ENCODE peak calls at places on chromosomes 6 and 20, in nine cellular contexts. One of them, this sample, is unnamed.
A peak's percentile ranks its signal among the peaks of the same experiment; 100 is the strongest.

GRCh38 chr6:122365775-122366403 is 33.6 kb upstream of the HSF2 start:
- DNase-seq in breast epithelium: no peak
- DNase-seq in GM23248: peak; percentile 8
- DNase-seq in tibial nerve: no peak
- DNase-seq in RWPE2: no peak
- DNase-seq in upper lobe of right lung: no peak
- DNase-seq in aorta: no peak
- DNase-seq in fibroblast of lung: no peak
- DNase-seq in CD8-positive, alpha-beta memory T cell: no peak
- DNase-seq in this sample: no peak

GRCh38 chr6:157728183-157728881 is 94.7 kb upstream of the SNX9 start:
- DNase-seq in upper lobe of right lung: no peak
- DNase-seq in GM23248: no peak
- DNase-seq in aorta: no peak
- DNase-seq in RWPE2: no peak
- DNase-seq in fibroblast of lung: no peak
- DNase-seq in CD8-positive, alpha-beta memory T cell: no peak
- DNase-seq in breast epithelium: no peak
- DNase-seq in tibial nerve: no peak
- DNase-seq in this sample: no peak

GRCh38 chr20:46174469-46175126 is 56.5 kb downstream of the CD40 start:
- DNase-seq in breast epithelium: peak; percentile 62
- DNase-seq in RWPE2: no peak
- DNase-seq in fibroblast of lung: peak; percentile 48
- DNase-seq in tibial nerve: peak; percentile 69
- DNase-seq in GM23248: peak; percentile 68
- DNase-seq in aorta: peak; percentile 90
- DNase-seq in upper lobe of right lung: peak; percentile 85
- DNase-seq in CD8-positive, alpha-beta memory T cell: peak; percentile 55
- DNase-seq in this sample: peak; percentile 51

GRCh38 chr6:151024597-151024996 is 159.1 kb downstream of the MTHFD1L start:
- DNase-seq in RWPE2: no peak
- DNase-seq in upper lobe of right lung: no peak
- DNase-seq in aorta: peak; percentile 80
- DNase-seq in GM23248: no peak
- DNase-seq in tibial nerve: no peak
- DNase-seq in breast epithelium: no peak
- DNase-seq in fibroblast of lung: no peak
- DNase-seq in CD8-positive, alpha-beta memory T cell: no peak
- DNase-seq in this sample: no peak

GRCh38 chr20:18506744-18507143 is 996 bp upstream of the SEC23B start:
- DNase-seq in GM23248: no peak
- DNase-seq in tibial nerve: no peak
- DNase-seq in fibroblast of lung: no peak
- DNase-seq in CD8-positive, alpha-beta memory T cell: no peak
- DNase-seq in breast epithelium: no peak
- DNase-seq in upper lobe of right lung: no peak
- DNase-seq in RWPE2: no peak
- DNase-seq in aorta: no peak
- DNase-seq in this sample: no peak

GRCh38 chr6:133923938-133924593 is 29.0 kb upstream of the TBPL1 start:
- DNase-seq in upper lobe of right lung: no peak
- DNase-seq in aorta: no peak
- DNase-seq in tibial nerve: peak; percentile 87
- DNase-seq in CD8-positive, alpha-beta memory T cell: peak; percentile 53
- DNase-seq in GM23248: peak; percentile 83
- DNase-seq in fibroblast of lung: peak; percentile 87
- DNase-seq in breast epithelium: no peak
- DNase-seq in RWPE2: no peak
- DNase-seq in this sample: peak; percentile 66

GRCh38 chr6:47680724-47681123 is 17.7 kb upstream of the ADGRF4 start:
- DNase-seq in upper lobe of right lung: no peak
- DNase-seq in tibial nerve: no peak
- DNase-seq in RWPE2: no peak
- DNase-seq in fibroblast of lung: no peak
- DNase-seq in breast epithelium: no peak
- DNase-seq in CD8-positive, alpha-beta memory T cell: no peak
- DNase-seq in aorta: no peak
- DNase-seq in GM23248: no peak
- DNase-seq in this sample: no peak

GRCh38 chr6:75735491-75736186 is 13.4 kb upstream of the MYO6 start:
- DNase-seq in fibroblast of lung: peak; percentile 26
- DNase-seq in aorta: no peak
- DNase-seq in breast epithelium: no peak
- DNase-seq in GM23248: peak; percentile 74
- DNase-seq in tibial nerve: no peak
- DNase-seq in RWPE2: no peak
- DNase-seq in upper lobe of right lung: no peak
- DNase-seq in CD8-positive, alpha-beta memory T cell: no peak
- DNase-seq in this sample: no peak

GRCh38 chr6:43150051-43150751 is 20.9 kb upstream of the SRF start:
- DNase-seq in breast epithelium: no peak
- DNase-seq in fibroblast of lung: no peak
- DNase-seq in upper lobe of right lung: no peak
- DNase-seq in GM23248: no peak
- DNase-seq in CD8-positive, alpha-beta memory T cell: no peak
- DNase-seq in aorta: no peak
- DNase-seq in RWPE2: no peak
- DNase-seq in tibial nerve: no peak
- DNase-seq in this sample: no peak

GRCh38 chr6:56734334-56734733 is 91.6 kb upstream of the DST start:
- DNase-seq in aorta: no peak
- DNase-seq in GM23248: no peak
- DNase-seq in RWPE2: no peak
- DNase-seq in CD8-positive, alpha-beta memory T cell: no peak
- DNase-seq in breast epithelium: no peak
- DNase-seq in tibial nerve: no peak
- DNase-seq in fibroblast of lung: no peak
- DNase-seq in upper lobe of right lung: no peak
- DNase-seq in this sample: no peak

GRCh38 chr20:41352106-41352505 is 11.5 kb downstream of the LPIN3 start:
- DNase-seq in aorta: no peak
- DNase-seq in RWPE2: no peak
- DNase-seq in CD8-positive, alpha-beta memory T cell: no peak
- DNase-seq in GM23248: no peak
- DNase-seq in breast epithelium: no peak
- DNase-seq in tibial nerve: no peak
- DNase-seq in fibroblast of lung: no peak
- DNase-seq in upper lobe of right lung: no peak
- DNase-seq in this sample: no peak

GRCh38 chr6:20476501-20477043 is 57.7 kb upstream of the CDKAL1 start:
- DNase-seq in CD8-positive, alpha-beta memory T cell: no peak
- DNase-seq in upper lobe of right lung: no peak
- DNase-seq in RWPE2: no peak
- DNase-seq in fibroblast of lung: no peak
- DNase-seq in breast epithelium: no peak
- DNase-seq in GM23248: no peak
- DNase-seq in tibial nerve: no peak
- DNase-seq in aorta: no peak
- DNase-seq in this sample: no peak

GRCh38 chr6:73724389-73724788 is 28.4 kb downstream of the CD109 start:
- DNase-seq in fibroblast of lung: no peak
- DNase-seq in aorta: no peak
- DNase-seq in upper lobe of right lung: no peak
- DNase-seq in CD8-positive, alpha-beta memory T cell: no peak
- DNase-seq in GM23248: no peak
- DNase-seq in RWPE2: no peak
- DNase-seq in breast epithelium: no peak
- DNase-seq in tibial nerve: no peak
- DNase-seq in this sample: no peak

GRCh38 chr6:39416026-39416425 is 93.5 kb upstream of the KCNK16 start:
- DNase-seq in upper lobe of right lung: no peak
- DNase-seq in RWPE2: no peak
- DNase-seq in GM23248: peak; percentile 40
- DNase-seq in breast epithelium: no peak
- DNase-seq in CD8-positive, alpha-beta memory T cell: no peak
- DNase-seq in fibroblast of lung: no peak
- DNase-seq in tibial nerve: no peak
- DNase-seq in aorta: no peak
- DNase-seq in this sample: no peak

GRCh38 chr20:56710577-56711465 is 81.7 kb downstream of the TFAP2C start:
- DNase-seq in fibroblast of lung: peak; percentile 4
- DNase-seq in upper lobe of right lung: no peak
- DNase-seq in aorta: no peak
- DNase-seq in CD8-positive, alpha-beta memory T cell: no peak
- DNase-seq in RWPE2: peak; percentile 88
- DNase-seq in breast epithelium: no peak
- DNase-seq in tibial nerve: no peak
- DNase-seq in GM23248: peak; percentile 83
- DNase-seq in this sample: no peak

GRCh38 chr20:41413169-41413568 is 46.6 kb upstream of the EMILIN3 start:
- DNase-seq in RWPE2: no peak
- DNase-seq in CD8-positive, alpha-beta memory T cell: no peak
- DNase-seq in aorta: no peak
- DNase-seq in GM23248: no peak
- DNase-seq in upper lobe of right lung: no peak
- DNase-seq in tibial nerve: no peak
- DNase-seq in fibroblast of lung: no peak
- DNase-seq in breast epithelium: no peak
- DNase-seq in this sample: no peak

GRCh38 chr6:36962874-36963273 is 8.3 kb downstream of the PI16 start:
- DNase-seq in CD8-positive, alpha-beta memory T cell: peak; percentile 69
- DNase-seq in upper lobe of right lung: peak; percentile 76
- DNase-seq in tibial nerve: peak; percentile 77
- DNase-seq in fibroblast of lung: peak; percentile 57
- DNase-seq in GM23248: peak; percentile 45
- DNase-seq in breast epithelium: no peak
- DNase-seq in aorta: peak; percentile 87
- DNase-seq in RWPE2: no peak
- DNase-seq in this sample: peak; percentile 65

GRCh38 chr6:40798069-40798770 is 211.1 kb upstream of the LRFN2 start:
- DNase-seq in tibial nerve: no peak
- DNase-seq in breast epithelium: no peak
- DNase-seq in GM23248: no peak
- DNase-seq in upper lobe of right lung: no peak
- DNase-seq in aorta: no peak
- DNase-seq in CD8-positive, alpha-beta memory T cell: no peak
- DNase-seq in fibroblast of lung: no peak
- DNase-seq in RWPE2: no peak
- DNase-seq in this sample: no peak

GRCh38 chr6:170514908-170515307 is 38.2 kb downstream of the PSMB1 start:
- DNase-seq in CD8-positive, alpha-beta memory T cell: no peak
- DNase-seq in GM23248: no peak
- DNase-seq in breast epithelium: no peak
- DNase-seq in aorta: no peak
- DNase-seq in RWPE2: no peak
- DNase-seq in fibroblast of lung: no peak
- DNase-seq in tibial nerve: no peak
- DNase-seq in upper lobe of right lung: no peak
- DNase-seq in this sample: no peak

GRCh38 chr6:136050475-136050874 is 199.0 kb downstream of the PDE7B start:
- DNase-seq in tibial nerve: no peak
- DNase-seq in aorta: no peak
- DNase-seq in RWPE2: no peak
- DNase-seq in GM23248: no peak
- DNase-seq in CD8-positive, alpha-beta memory T cell: no peak
- DNase-seq in breast epithelium: no peak
- DNase-seq in upper lobe of right lung: no peak
- DNase-seq in fibroblast of lung: no peak
- DNase-seq in this sample: no peak
- H3K27ac ChIP-seq in tibial nerve: peak overlapping the region; percentile 34
- H3K27ac ChIP-seq in aorta: no peak overlapping the region
- H3K27ac ChIP-seq in RWPE2: no peak overlapping the region
- H3K27ac ChIP-seq in GM23248: peak overlapping the region; percentile 19
- H3K27ac ChIP-seq in CD8-positive, alpha-beta memory T cell: no peak overlapping the region
- H3K27ac ChIP-seq in breast epithelium: peak overlapping the region; percentile 18
- H3K27ac ChIP-seq in upper lobe of right lung: peak overlapping the region; percentile 48
- H3K27ac ChIP-seq in fibroblast of lung: peak overlapping the region; percentile 63
- H3K27ac ChIP-seq in this sample: peak overlapping the region; percentile 50

DNA sequence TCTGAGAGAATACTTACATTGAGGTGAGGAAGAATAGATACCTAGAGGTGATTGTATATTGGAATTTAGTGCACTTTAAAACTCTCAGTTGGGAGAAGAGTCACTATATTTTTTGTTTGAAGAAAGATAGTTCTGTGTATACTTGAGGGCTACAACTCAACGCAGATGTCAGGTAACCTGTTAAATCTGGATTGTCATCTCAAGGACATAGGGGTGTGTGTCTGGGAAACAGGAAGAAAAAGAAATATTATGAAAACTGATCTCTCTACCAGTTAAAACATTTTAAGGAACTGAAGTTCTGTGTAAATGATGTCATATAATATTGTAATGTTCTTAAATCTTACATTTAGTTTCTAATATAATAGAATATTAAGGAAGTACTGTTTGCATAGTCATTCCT is 86.2 kb downstream of the SMAP1 start:
- DNase-seq in RWPE2: no peak
- DNase-seq in tibial nerve: no peak
- DNase-seq in fibroblast of lung: no peak
- DNase-seq in upper lobe of right lung: no peak
- DNase-seq in GM23248: no peak
- DNase-seq in aorta: no peak
- DNase-seq in CD8-positive, alpha-beta memory T cell: no peak
- DNase-seq in breast epithelium: no peak
- DNase-seq in this sample: no peak
- H3K4me3 ChIP-seq in RWPE2: no peak overlapping the region
- H3K4me3 ChIP-seq in tibial nerve: no peak overlapping the region
- H3K4me3 ChIP-seq in fibroblast of lung: no peak overlapping the region
- H3K4me3 ChIP-seq in upper lobe of right lung: no peak overlapping the region
- H3K4me3 ChIP-seq in GM23248: no peak overlapping the region
- H3K4me3 ChIP-seq in aorta: no peak overlapping the region
- H3K4me3 ChIP-seq in CD8-positive, alpha-beta memory T cell: no peak overlapping the region
- H3K4me3 ChIP-seq in breast epithelium: no peak overlapping the region
- H3K4me3 ChIP-seq in this sample: no peak overlapping the region

DNA sequence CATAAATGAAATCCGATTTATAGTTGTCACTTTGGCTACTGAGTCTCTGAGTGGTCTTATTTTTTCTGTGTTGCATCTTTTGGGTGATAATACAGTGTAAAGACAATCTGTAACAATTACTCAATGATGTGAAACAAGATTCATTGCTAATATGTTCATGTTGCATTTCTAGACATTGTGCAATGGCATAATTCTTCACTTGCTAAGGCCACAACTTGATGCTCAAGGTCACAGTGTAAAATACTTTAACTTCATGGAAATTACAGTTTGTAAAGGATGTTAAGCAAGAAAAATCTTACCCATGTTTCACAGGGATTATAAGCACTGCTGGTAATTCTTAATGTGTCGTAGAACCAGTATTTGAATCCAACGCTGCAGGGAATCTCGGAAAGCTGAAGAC is 74.9 kb upstream of the SMLR1 start:
- DNase-seq in CD8-positive, alpha-beta memory T cell: no peak
- DNase-seq in aorta: no peak
- DNase-seq in RWPE2: no peak
- DNase-seq in upper lobe of right lung: no peak
- DNase-seq in fibroblast of lung: peak; percentile 42
- DNase-seq in breast epithelium: no peak
- DNase-seq in tibial nerve: no peak
- DNase-seq in GM23248: peak; percentile 35
- DNase-seq in this sample: no peak
- H3K27ac ChIP-seq in CD8-positive, alpha-beta memory T cell: no peak overlapping the region
- H3K27ac ChIP-seq in aorta: no peak overlapping the region
- H3K27ac ChIP-seq in RWPE2: no peak overlapping the region
- H3K27ac ChIP-seq in upper lobe of right lung: no peak overlapping the region
- H3K27ac ChIP-seq in fibroblast of lung: no peak overlapping the region
- H3K27ac ChIP-seq in breast epithelium: no peak overlapping the region
- H3K27ac ChIP-seq in tibial nerve: no peak overlapping the region
- H3K27ac ChIP-seq in GM23248: no peak overlapping the region
- H3K27ac ChIP-seq in this sample: no peak overlapping the region

DNA sequence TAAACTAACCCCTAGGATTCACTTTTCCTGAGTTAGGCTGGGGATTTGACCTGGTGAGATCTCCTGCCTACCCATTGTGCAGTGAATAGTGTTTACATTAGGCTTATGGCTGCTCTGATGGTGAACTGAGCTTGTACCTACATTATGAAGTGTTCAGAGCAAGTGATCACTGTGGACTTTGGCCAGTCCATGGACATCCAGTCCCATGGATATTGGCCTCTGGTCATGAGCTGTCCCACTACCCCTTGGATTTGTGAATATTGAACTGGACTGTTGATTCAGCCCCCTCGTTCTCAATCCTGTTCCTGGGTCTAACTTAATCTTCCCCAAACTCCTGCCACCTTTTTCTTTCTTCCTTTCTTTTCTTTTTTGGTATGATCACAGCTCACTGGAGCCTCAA is 13.8 kb downstream of the ASIP start:
- DNase-seq in fibroblast of lung: no peak
- DNase-seq in GM23248: no peak
- DNase-seq in CD8-positive, alpha-beta memory T cell: no peak
- DNase-seq in breast epithelium: no peak
- DNase-seq in tibial nerve: no peak
- DNase-seq in RWPE2: no peak
- DNase-seq in upper lobe of right lung: no peak
- DNase-seq in aorta: no peak
- DNase-seq in this sample: no peak
- H3K4me3 ChIP-seq in fibroblast of lung: no peak overlapping the region
- H3K4me3 ChIP-seq in GM23248: no peak overlapping the region
- H3K4me3 ChIP-seq in CD8-positive, alpha-beta memory T cell: no peak overlapping the region
- H3K4me3 ChIP-seq in breast epithelium: no peak overlapping the region
- H3K4me3 ChIP-seq in tibial nerve: no peak overlapping the region
- H3K4me3 ChIP-seq in RWPE2: no peak overlapping the region
- H3K4me3 ChIP-seq in upper lobe of right lung: no peak overlapping the region
- H3K4me3 ChIP-seq in aorta: no peak overlapping the region
- H3K4me3 ChIP-seq in this sample: no peak overlapping the region

This sample was measured in CD4-positive, CD25-positive, alpha-beta regulatory T cell.